ENCODE peak calls at places on chromosome 22, in five cellular contexts. L is H1, V is HCT116, B is HepG2, N is K562. C is an unnamed sample.

GRCh38 chr22:35446365-35446764 is 46.4 kb downstream of the MCM5 start:
- DNase-seq in L (no peak), V (no peak), N (no peak), B (no peak), C (no peak)

GRCh38 chr22:47159592-47159991 is 397.1 kb downstream of the TBC1D22A start:
- DNase-seq in B (no peak), V (no peak), N (no peak), L (no peak), C (no peak)

GRCh38 chr22:46336119-46337078 is 885 bp downstream of the TRMU start:
- DNase-seq in B (peak), L (no peak), N (peak), V (no peak), C (no peak)

GRCh38 chr22:48391171-48391711 is 1436.4 kb downstream of the BRD1 start:
- DNase-seq in V (no peak), B (no peak), N (no peak), L (peak), C (no peak)

GRCh38 chr22:42318967-42319366 is 48.5 kb upstream of the TCF20 start:
- DNase-seq in V (no peak), B (no peak), N (no peak), L (no peak), C (no peak)

GRCh38 chr22:46841528-46841927 is 79.1 kb downstream of the TBC1D22A start:
- DNase-seq in L (no peak), V (no peak), B (no peak), N (no peak), C (no peak)

GRCh38 chr22:22060200-22061084 is 77.9 kb upstream of the TOP3B start:
- DNase-seq in V (peak), B (peak), N (peak), L (peak), C (no peak)

GRCh38 chr22:38262051-38262795 is 10.6 kb downstream of the TMEM184B start:
- DNase-seq in N (peak), B (peak), L (peak), V (no peak), C (no peak)

GRCh38 chr22:22376352-22376706 is 131.7 kb downstream of the VPREB1 start:
- DNase-seq in B (no peak), V (no peak), L (no peak), N (no peak), C (no peak)

GRCh38 chr22:32306561-32306960 is 51.1 kb upstream of the RFPL3 start:
- DNase-seq in B (no peak), L (peak), N (no peak), V (no peak), C (no peak)

GRCh38 chr22:27975381-27976013 is 56.4 kb upstream of the PITPNB start:
- DNase-seq in L (no peak), B (no peak), V (no peak), N (no peak), C (no peak)

GRCh38 chr22:16838073-16838472 is 12.9 kb upstream of the XKR3 start:
- DNase-seq in L (no peak), B (no peak), V (no peak), N (no peak), C (no peak)

GRCh38 chr22:32686354-32686753 is 115.2 kb upstream of the TIMP3 start:
- DNase-seq in L (no peak), B (no peak), N (no peak), V (no peak), C (no peak)

GRCh38 chr22:31229402-31230140 is 17.5 kb downstream of the LIMK2 start:
- DNase-seq in V (no peak), B (no peak), L (no peak), N (no peak), C (no peak)

GRCh38 chr22:43249789-43250188 is 62.9 kb upstream of the TTLL12 start:
- DNase-seq in V (no peak), N (no peak), B (no peak), L (no peak), C (no peak)

GRCh38 chr22:50314455-50315288 is 7.2 kb upstream of the PLXNB2 start:
- DNase-seq in V (no peak), L (peak), B (no peak), N (peak), C (peak)

GRCh38 chr22:44336962-44337657 is 24.4 kb upstream of the SHISAL1 start:
- DNase-seq in V (no peak), B (no peak), L (no peak), N (no peak), C (no peak)
- TF ChIP-seq CEBPB in V (no peak), B (no peak), L (no peak), N (no peak), C (no peak)

GRCh38 chr22:21054046-21054713 is 8.4 kb downstream of the LRRC74B start:
- DNase-seq in L (no peak), B (no peak), V (no peak), N (no peak), C (no peak)

GRCh38 chr22:21051145-21051835 is 5.5 kb downstream of the LRRC74B start:
- DNase-seq in L (no peak), V (no peak), B (no peak), N (no peak), C (no peak)

GRCh38 chr22:21054714-21055563 is 9.2 kb downstream of the LRRC74B start:
- DNase-seq in V (no peak), B (no peak), N (peak), L (no peak), C (no peak)

GRCh38 chr22:21052715-21053459 is 7.1 kb downstream of the LRRC74B start:
- DNase-seq in L (no peak), N (peak), V (no peak), B (no peak), C (no peak)

GRCh38 chr22:21051836-21052400 is 6.2 kb downstream of the LRRC74B start:
- DNase-seq in V (no peak), N (no peak), L (no peak), B (no peak), C (peak)
- TF ChIP-seq JUND in V (no peak), N (no peak), L (no peak), B (no peak), C (no peak)

GRCh38 chr22:29867260-29867659 is 15.7 kb upstream of the MTMR3 start:
- DNase-seq in N (no peak), V (no peak), B (no peak), L (no peak), C (no peak)
- TF ChIP-seq CEBPB in N (no peak), V (no peak), B (no peak), L (no peak), C (no peak)

DNA sequence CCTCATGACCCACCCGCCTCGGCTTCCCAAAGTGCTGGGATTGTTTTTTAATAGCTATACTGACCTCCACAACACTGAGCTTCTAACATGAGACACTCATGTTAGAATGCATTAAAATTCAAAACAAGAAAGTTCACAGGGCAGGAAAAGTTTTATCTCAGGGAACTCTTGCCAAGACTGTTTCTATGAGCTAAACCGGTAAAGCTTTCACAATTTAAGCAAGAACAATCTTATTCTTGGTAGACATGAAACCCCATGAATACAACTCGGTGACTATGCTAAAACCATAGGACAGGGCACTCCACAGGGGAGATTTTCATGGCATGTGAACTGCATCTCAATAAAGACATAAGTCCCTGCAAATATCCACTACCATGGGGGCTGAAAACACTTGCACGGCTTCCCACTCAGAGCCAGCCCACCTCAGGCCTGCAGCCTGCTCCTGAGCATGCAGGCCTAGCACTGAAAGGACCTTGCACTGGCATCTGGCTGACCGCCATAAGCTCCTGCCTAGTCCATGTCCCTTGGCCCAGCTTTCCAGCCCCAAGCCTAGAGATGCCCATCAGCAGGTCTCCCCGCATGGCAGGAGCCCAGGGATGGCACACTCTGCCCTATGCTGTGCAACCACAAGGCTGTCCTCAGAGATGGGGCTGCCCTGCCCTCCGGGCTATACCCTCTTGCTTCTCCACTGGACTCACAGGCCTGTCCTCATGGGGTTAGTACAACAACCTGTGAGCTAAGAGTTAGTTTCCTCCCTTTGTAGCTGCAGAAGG is 58.4 kb downstream of the DGCR2 start:
- DNase-seq in B (no peak), N (no peak), V (no peak), L (no peak), C (no peak)
- TF ChIP-seq JUND in B (no peak), N (no peak), V (no peak), L (no peak), C (no peak)

C was measured in GM12878.